ENCODE peak calls at places on chromosomes 4 and X, in four cellular contexts. E, Y, Z and I are unnamed samples.

GRCh38 chr4:83334425-83335241 is at the start of gene HPSE:
- DNase-seq in E (no peak), Y (peak; percentile 80), Z (peak; percentile 71), I (peak; percentile 87)

GRCh38 chrX:154717824-154718223 is 33.1 kb downstream of the GAB3 start:
- DNase-seq in E (no peak), Y (no peak), Z (no peak), I (no peak)

GRCh38 chr4:144507309-144508101 is 138.5 kb upstream of the HHIP start:
- DNase-seq in E (no peak), Y (no peak), Z (no peak), I (peak; percentile 7)

GRCh38 chr4:14772388-14772787 is 229.9 kb upstream of the CPEB2 start:
- DNase-seq in E (no peak), Y (no peak), Z (no peak), I (no peak)

GRCh38 chrX:76617020-76617419 is 189.5 kb downstream of the MAGEE1 start:
- DNase-seq in E (no peak), Y (no peak), Z (no peak), I (no peak)

GRCh38 chr4:101200561-101200960 is 146.8 kb downstream of the PPP3CA start:
- DNase-seq in E (no peak), Y (no peak), Z (peak; percentile 89), I (peak; percentile 91)

GRCh38 chrX:38664285-38664684 is 102.9 kb downstream of the TSPAN7 start:
- DNase-seq in E (peak; percentile 5), Y (peak; percentile 36), Z (peak; percentile 49), I (peak; percentile 49)

GRCh38 chr4:177308842-177309524 is 691 bp upstream of the NEIL3 start:
- DNase-seq in E (peak; percentile 1), Y (no peak), Z (no peak), I (no peak)

GRCh38 chrX:53262918-53263394 is 18.4 kb downstream of the IQSEC2 start:
- DNase-seq in E (no peak), Y (no peak), Z (peak; percentile 78), I (peak; percentile 32)

GRCh38 chr4:156346959-156347385 is 393.3 kb upstream of the CTSO start:
- DNase-seq in E (no peak), Y (no peak), Z (no peak), I (no peak)

GRCh38 chrX:55201930-55202579 is 18.1 kb upstream of the PAGE5 start:
- DNase-seq in E (no peak), Y (no peak), Z (no peak), I (peak; percentile 57)

GRCh38 chrX:118355225-118355920 is 9.5 kb downstream of the WDR44 start:
- DNase-seq in E (no peak), Y (no peak), Z (no peak), I (peak; percentile 46)

GRCh38 chrX:21747523-21747922 is 10.4 kb downstream of the SMPX start:
- DNase-seq in E (no peak), Y (no peak), Z (no peak), I (no peak)

GRCh38 chr4:184812651-184813181 is 13.1 kb downstream of the ACSL1 start:
- DNase-seq in E (no peak), Y (no peak), Z (peak; percentile 36), I (peak; percentile 61)

GRCh38 chr4:150402968-150403367 is 179.0 kb upstream of the MAB21L2 start:
- DNase-seq in E (no peak), Y (peak; percentile 80), Z (no peak), I (no peak)

GRCh38 chr4:145406970-145407369 is 74.7 kb upstream of the SMAD1 start:
- DNase-seq in E (no peak), Y (no peak), Z (no peak), I (no peak)

GRCh38 chr4:172750910-172751309 is 417.7 kb upstream of the GALNT7 start:
- DNase-seq in E (no peak), Y (no peak), Z (no peak), I (no peak)

GRCh38 chr4:1283711-1284110 is 6.0 kb upstream of the MAEA start:
- DNase-seq in E (no peak), Y (no peak), Z (no peak), I (no peak)

GRCh38 chrX:107288676-107289075 is 82.3 kb downstream of the DNAAF6 start:
- DNase-seq in E (no peak), Y (no peak), Z (no peak), I (no peak)

GRCh38 chrX:105969487-105969886 is 69.0 kb downstream of the SERPINA7 start:
- DNase-seq in E (no peak), Y (no peak), Z (no peak), I (no peak)

GRCh38 chrX:39247536-39247935 is 446.3 kb downstream of the MID1IP1 start:
- DNase-seq in E (no peak), Y (no peak), Z (no peak), I (no peak)

GRCh38 chr4:99435154-99435553 is at the start of gene ADH7:
- DNase-seq in E (no peak), Y (no peak), Z (no peak), I (peak; percentile 67)

GRCh38 chrX:134634691-134635090 is 23.6 kb downstream of the PLAC1 start:
- DNase-seq in E (no peak), Y (no peak), Z (no peak), I (peak; percentile 24)

GRCh38 chrX:7347465-7347864 is 199.5 kb upstream of the PUDP start:
- DNase-seq in E (no peak), Y (no peak), Z (no peak), I (no peak)